ENCODE peak calls at places on chromosomes 1 and 21, in five cellular contexts. A, V, B, L and T are unnamed samples.

GRCh38 chr1:96962807-96963206 is 241.2 kb downstream of the PTBP2 start:
- DNase-seq in V (peak), L (peak), A (no peak), B (peak), T (no peak)

GRCh38 chr1:202280595-202280994 is 61.1 kb downstream of the UBE2T start:
- DNase-seq in A (no peak), B (no peak), V (no peak), L (no peak), T (no peak)

GRCh38 chr1:157472302-157472701 is 80.0 kb downstream of the FCRL5 start:
- DNase-seq in A (no peak), L (no peak), B (no peak), V (no peak), T (no peak)

GRCh38 chr1:148385371-148386030 is 97.6 kb downstream of the PPIAL4G start:
- DNase-seq in V (no peak), B (no peak), A (no peak), L (no peak), T (no peak)

GRCh38 chr1:236524142-236524891 is 535 bp downstream of the LGALS8 start:
- DNase-seq in B (peak), L (peak), V (peak), A (no peak), T (peak)

GRCh38 chr1:154955718-154956513 is at the start of gene PBXIP1:
- DNase-seq in V (peak), A (no peak), B (peak), L (peak), T (peak)

GRCh38 chr1:172338295-172338735 is 82.2 kb upstream of the C1orf105 start:
- DNase-seq in A (no peak), B (no peak), V (no peak), L (no peak), T (no peak)

GRCh38 chr1:20069932-20070331 is at the start of gene PLA2G5:
- DNase-seq in L (peak), B (no peak), V (peak), A (no peak), T (no peak)

GRCh38 chr1:32695098-32695904 is 7.3 kb downstream of the SYNC start:
- DNase-seq in V (peak), L (peak), B (peak), A (peak), T (peak)

GRCh38 chr1:85494074-85494956 is 29.4 kb upstream of the DDAH1 start:
- DNase-seq in V (no peak), B (no peak), A (no peak), L (no peak), T (no peak)

GRCh38 chr1:183913556-183913955 is 108.6 kb downstream of the RGL1 start:
- DNase-seq in B (no peak), V (peak), A (no peak), L (no peak), T (no peak)

GRCh38 chr1:152817309-152817708 is 5.5 kb downstream of the LCE1B start:
- DNase-seq in V (no peak), B (peak), L (no peak), A (no peak), T (no peak)

GRCh38 chr1:64572222-64572900 is 102.4 kb downstream of the CACHD1 start:
- DNase-seq in L (no peak), V (no peak), B (no peak), A (no peak), T (no peak)

GRCh38 chr1:70718086-70718630 is 307.1 kb downstream of the CTH start:
- DNase-seq in B (no peak), A (no peak), V (no peak), L (no peak), T (no peak)
- H3K27ac ChIP-seq in B (no peak), A (no peak), V (no peak), L (no peak), T (no peak)

GRCh38 chr1:9275567-9276034 is 17.1 kb upstream of the SPSB1 start:
- DNase-seq in L (peak), B (peak), A (peak), V (peak), T (peak)
- TF ChIP-seq CTCF in L (no peak), B (no peak), A (no peak), V (no peak), T (no peak)

GRCh38 chr1:68229927-68230812 is 2.2 kb downstream of the WLS start:
- DNase-seq in A (no peak), L (peak), B (no peak), V (peak), T (no peak)
- H3K27ac ChIP-seq in A (peak), L (peak), B (no peak), V (peak), T (no peak)

GRCh38 chr1:41558761-41559171 is 74.3 kb upstream of the EDN2 start:
- DNase-seq in V (no peak), A (no peak), B (no peak), L (no peak), T (no peak)
- TF ChIP-seq CTCF in V (no peak), A (no peak), B (no peak), L (no peak), T (no peak)

GRCh38 chr21:26790289-26790688 is 54.9 kb downstream of the ADAMTS1 start:
- DNase-seq in A (no peak), B (peak), V (no peak), L (no peak), T (no peak)
- H3K27ac ChIP-seq in A (no peak), B (no peak), V (no peak), L (no peak), T (no peak)

GRCh38 chr1:26045712-26046312 is at the start of gene SLC30A2:
- DNase-seq in V (no peak), L (no peak), B (no peak), A (no peak), T (no peak)
- TF ChIP-seq CTCF in V (no peak), L (no peak), B (no peak), A (no peak), T (no peak)

GRCh38 chr1:205582471-205583291 is 49.1 kb downstream of the ELK4 start:
- DNase-seq in B (no peak), L (no peak), A (peak), V (no peak), T (no peak)

GRCh38 chr1:205582046-205582445 is 49.8 kb downstream of the ELK4 start:
- DNase-seq in A (peak), B (no peak), L (no peak), V (no peak), T (no peak)

GRCh38 chr1:205584732-205585131 is 47.1 kb downstream of the ELK4 start:
- DNase-seq in A (peak), L (no peak), V (no peak), B (no peak), T (no peak)

GRCh38 chr1:205585169-205585834 is 46.5 kb downstream of the ELK4 start:
- DNase-seq in A (no peak), B (no peak), V (no peak), L (no peak), T (no peak)

DNA sequence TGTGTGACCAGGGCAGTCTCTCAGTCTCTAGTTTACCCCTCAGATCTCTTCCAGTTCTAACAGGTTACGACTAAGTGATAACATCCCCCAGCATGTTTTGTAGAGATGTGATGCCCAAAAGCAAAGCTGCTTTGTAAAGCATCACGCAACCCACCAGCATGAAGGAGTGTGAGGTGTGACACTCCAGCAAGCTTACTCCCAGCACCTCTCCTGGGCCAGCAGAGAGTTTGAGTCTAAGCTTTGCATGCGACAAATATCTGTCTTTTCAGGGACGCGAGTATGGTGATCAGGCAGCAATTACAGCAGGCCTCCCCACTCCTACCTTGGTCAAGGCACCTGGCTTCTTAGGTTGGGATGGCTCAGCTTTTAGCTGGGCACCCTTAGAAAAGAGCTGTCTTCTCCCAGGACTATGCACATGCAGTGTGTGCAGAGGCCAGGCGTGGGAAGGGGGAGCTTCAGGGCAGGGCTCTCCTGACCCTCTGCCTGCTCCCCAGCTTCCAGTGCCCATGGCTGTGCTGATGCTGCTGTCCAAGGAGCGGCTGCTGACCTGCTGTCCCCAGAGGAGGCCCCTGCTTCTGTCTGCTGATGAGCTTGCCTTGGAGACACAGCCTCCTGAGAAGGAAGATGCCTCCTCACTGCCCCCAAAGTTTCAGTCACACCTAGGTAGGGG is 48.2 kb downstream of the ELK4 start:
- DNase-seq in A (peak), L (no peak), B (no peak), V (no peak), T (no peak)
- H3K27ac ChIP-seq in A (peak), L (no peak), B (no peak), V (no peak), T (no peak)

GRCh38 chr1:5828322-5828935 is 163.8 kb downstream of the NPHP4 start:
- DNase-seq in B (no peak), V (no peak), A (no peak), L (no peak), T (no peak)

GRCh38 chr1:5829414-5829813 is 162.8 kb downstream of the NPHP4 start:
- DNase-seq in A (no peak), B (no peak), L (no peak), V (no peak), T (no peak)

GRCh38 chr1:5831600-5832335 is 160.5 kb downstream of the NPHP4 start:
- DNase-seq in V (no peak), B (no peak), L (no peak), A (no peak), T (no peak)

GRCh38 chr1:5832916-5833895 is 159.0 kb downstream of the NPHP4 start:
- DNase-seq in A (no peak), V (no peak), L (no peak), B (no peak), T (no peak)

DNA sequence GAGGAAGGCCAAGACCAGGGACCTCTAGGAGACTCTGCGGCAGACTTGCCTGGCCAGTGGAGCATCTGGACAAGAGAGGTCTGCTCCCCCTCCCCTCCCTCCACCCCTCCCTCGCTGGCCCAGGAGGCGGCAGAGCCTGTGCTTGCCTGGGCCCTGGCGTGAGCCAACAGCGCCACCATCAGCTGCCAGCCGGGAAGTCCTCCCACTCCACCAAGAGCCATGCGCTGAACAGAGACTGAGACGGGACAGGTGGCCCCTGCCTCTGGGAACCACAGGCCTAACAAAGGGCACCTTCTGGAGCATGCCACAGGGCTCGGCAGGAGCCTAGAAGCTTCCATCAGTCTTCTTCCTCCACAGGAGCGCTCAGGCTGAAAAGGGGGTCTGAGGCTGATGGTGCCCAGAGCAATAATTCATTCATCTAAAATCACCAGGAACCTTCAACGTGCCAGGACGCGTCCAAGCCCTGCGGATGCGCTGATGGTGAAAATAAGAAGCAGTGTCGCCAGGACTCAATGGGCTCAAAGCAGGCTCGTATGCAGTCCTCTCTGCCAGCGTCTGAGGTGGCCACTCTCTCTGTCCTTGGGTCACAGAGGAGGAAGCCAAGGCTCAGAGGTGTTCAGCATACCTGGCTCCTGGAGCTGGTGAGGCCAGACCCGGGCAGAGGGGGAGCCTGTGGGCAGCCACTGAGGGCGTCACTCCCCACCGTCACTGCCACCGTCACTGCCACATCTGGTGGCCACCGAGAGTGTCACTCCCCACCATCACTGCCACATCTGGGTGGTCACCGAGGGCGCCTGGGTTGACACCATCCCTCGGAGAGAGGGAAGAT is 161.2 kb downstream of the NPHP4 start:
- DNase-seq in B (no peak), A (no peak), V (no peak), L (no peak), T (no peak)
- TF ChIP-seq CTCF in B (peak), A (no peak), V (no peak), L (no peak), T (no peak)

DNA sequence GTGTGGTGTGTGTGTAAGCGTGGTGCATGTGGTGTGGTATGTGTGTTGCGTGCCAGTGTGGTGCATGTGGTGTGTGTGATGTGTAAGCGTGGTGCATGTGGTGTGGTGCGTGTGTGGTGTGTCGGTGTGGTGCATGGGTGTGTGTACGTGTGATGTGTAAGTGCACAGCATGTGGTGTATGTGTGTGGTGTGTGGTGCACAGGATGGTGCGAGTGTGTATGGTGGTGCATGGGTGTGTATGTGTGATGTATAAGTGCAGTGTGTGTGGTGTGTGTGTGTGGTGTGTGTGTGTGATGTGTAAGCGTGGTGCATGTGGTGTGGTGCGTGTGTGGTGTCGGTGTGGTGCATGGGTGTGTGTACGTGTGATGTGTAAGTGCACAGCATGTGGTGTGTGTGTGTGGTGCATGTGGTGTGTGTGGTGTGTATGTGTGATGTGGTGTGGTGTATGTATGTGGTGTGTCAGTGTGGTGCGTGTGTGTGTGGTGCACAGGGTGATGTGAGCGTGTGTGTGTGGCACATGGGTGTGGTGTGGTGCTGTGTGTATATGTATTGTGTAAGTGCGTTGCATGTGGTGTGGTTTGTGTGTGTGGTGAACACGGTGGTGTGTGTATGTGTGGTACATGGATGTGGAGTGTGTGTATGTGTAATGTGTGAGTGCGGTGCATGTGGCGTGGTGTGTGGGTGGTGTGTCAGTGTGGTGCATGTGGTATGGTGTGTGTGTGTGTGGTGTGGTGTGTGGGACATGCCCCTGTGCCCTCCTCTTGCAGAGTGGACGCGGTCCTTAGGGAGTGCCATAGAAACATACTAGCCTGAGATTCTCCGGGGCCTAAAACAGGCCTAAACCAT is 1.1 kb upstream of the C2CD2 start:
- DNase-seq in L (no peak), A (no peak), B (no peak), V (no peak), T (no peak)
- H3K27ac ChIP-seq in L (no peak), A (no peak), B (peak), V (no peak), T (no peak)

DNA sequence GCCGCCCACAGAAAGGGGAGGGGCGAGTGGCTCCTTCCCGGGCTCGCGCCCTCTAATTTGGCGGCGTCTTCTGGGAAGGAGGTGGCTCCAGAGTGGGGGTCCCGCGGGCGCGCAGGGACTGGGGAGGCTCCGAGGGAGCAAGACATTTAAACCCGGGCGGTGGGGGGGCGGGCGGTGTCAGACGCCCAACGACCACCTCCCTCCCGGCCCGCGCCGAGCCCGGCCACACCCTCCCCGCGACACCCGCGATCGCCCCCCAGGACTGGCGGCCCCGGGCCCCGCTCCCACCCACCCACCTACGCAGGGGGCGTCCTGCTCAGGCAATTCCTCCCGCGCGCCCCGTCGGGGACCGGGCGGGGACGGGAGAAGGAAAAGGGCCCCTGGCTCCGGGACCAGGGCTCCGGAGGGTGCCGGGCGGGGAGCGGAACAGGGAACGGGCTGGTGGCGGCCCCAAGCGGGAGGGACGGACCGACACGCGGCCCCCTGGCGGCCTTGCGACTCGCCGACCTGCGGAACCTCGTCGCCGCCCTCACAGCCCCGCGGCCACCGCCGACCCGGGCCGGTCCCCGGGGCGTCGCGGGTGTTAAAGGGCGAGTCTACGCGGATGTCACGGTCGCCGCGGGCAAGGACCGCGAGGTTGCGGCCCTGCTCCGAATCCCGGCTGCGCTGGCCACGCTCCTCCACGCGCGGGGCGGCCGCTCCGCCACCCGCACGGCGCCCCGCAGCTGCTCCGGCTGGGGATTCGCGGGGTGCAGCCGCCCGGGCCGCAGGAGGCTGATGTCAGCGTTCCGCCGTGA is 94.0 kb upstream of the FMN2 start:
- DNase-seq in A (no peak), L (no peak), V (no peak), B (no peak), T (no peak)
- TF ChIP-seq CTCF in A (peak), L (peak), V (peak), B (no peak), T (peak)